ENCODE peak calls at places on chromosomes 5 and 9, in four cellular contexts. One of them, this sample, is unnamed.

GRCh38 chr9:133971121-133971951 is 20.8 kb downstream of the VAV2 start:
- DNase-seq in HT-29: no peak
- DNase-seq in NCI-H69: no peak
- DNase-seq in HS-27A: no peak
- DNase-seq in this sample: no peak

GRCh38 chr5:66814146-66814991 is 218.2 kb downstream of the MAST4 start:
- DNase-seq in HS-27A: no peak
- DNase-seq in NCI-H69: peak; percentile 79
- DNase-seq in HT-29: peak; percentile 68
- DNase-seq in this sample: no peak

GRCh38 chr9:78121488-78121887 is 89.9 kb upstream of the GNAQ start:
- DNase-seq in HS-27A: no peak
- DNase-seq in NCI-H69: peak; percentile 78
- DNase-seq in HT-29: peak; percentile 88
- DNase-seq in this sample: no peak

GRCh38 chr5:35954175-35954574 is 15.8 kb upstream of the CAPSL start:
- DNase-seq in NCI-H69: no peak
- DNase-seq in HS-27A: no peak
- DNase-seq in HT-29: no peak
- DNase-seq in this sample: no peak

GRCh38 chr5:59640411-59640810 is 253.1 kb downstream of the PDE4D start:
- DNase-seq in HS-27A: no peak
- DNase-seq in NCI-H69: peak; percentile 68
- DNase-seq in HT-29: peak; percentile 28
- DNase-seq in this sample: no peak

GRCh38 chr9:87674565-87675299 is 51.2 kb upstream of the CTSL start:
- DNase-seq in NCI-H69: no peak
- DNase-seq in HS-27A: no peak
- DNase-seq in HT-29: no peak
- DNase-seq in this sample: no peak

GRCh38 chr9:120928015-120928719 is 1.6 kb upstream of the TRAF1 start:
- DNase-seq in HT-29: peak; percentile 46
- DNase-seq in NCI-H69: peak; percentile 52
- DNase-seq in HS-27A: no peak
- DNase-seq in this sample: no peak

GRCh38 chr9:90991953-90992352 is 190.3 kb downstream of the SYK start:
- DNase-seq in HS-27A: no peak
- DNase-seq in NCI-H69: no peak
- DNase-seq in HT-29: no peak
- DNase-seq in this sample: no peak

GRCh38 chr9:132798817-132799790 is 79.0 kb downstream of the AK8 start:
- DNase-seq in HS-27A: no peak
- DNase-seq in HT-29: peak; percentile 61
- DNase-seq in NCI-H69: peak; percentile 57
- DNase-seq in this sample: no peak

GRCh38 chr9:4293293-4293931 is 6.5 kb downstream of the GLIS3 start:
- DNase-seq in HS-27A: peak; percentile 72
- DNase-seq in HT-29: peak; percentile 61
- DNase-seq in NCI-H69: no peak
- DNase-seq in this sample: no peak

GRCh38 chr5:90191352-90192045 is 218.1 kb downstream of the CETN3 start:
- DNase-seq in NCI-H69: peak; percentile 70
- DNase-seq in HT-29: peak; percentile 16
- DNase-seq in HS-27A: no peak
- DNase-seq in this sample: no peak

GRCh38 chr9:13717356-13718057 is 438.0 kb upstream of the MPDZ start:
- DNase-seq in HT-29: no peak
- DNase-seq in NCI-H69: no peak
- DNase-seq in HS-27A: no peak
- DNase-seq in this sample: no peak

GRCh38 chr9:73073337-73074175 is 78.1 kb upstream of the ANXA1 start:
- DNase-seq in NCI-H69: no peak
- DNase-seq in HS-27A: peak; percentile 15
- DNase-seq in HT-29: no peak
- DNase-seq in this sample: no peak

GRCh38 chr9:108377881-108378280 is 477.9 kb downstream of the ACTL7B start:
- DNase-seq in HS-27A: no peak
- DNase-seq in NCI-H69: no peak
- DNase-seq in HT-29: no peak
- DNase-seq in this sample: no peak

GRCh38 chr9:110531776-110532175 is 47.8 kb downstream of the SVEP1 start:
- DNase-seq in HT-29: no peak
- DNase-seq in HS-27A: no peak
- DNase-seq in NCI-H69: peak; percentile 11
- DNase-seq in this sample: no peak

GRCh38 chr9:91693226-91693625 is 256.8 kb downstream of the ROR2 start:
- DNase-seq in NCI-H69: peak; percentile 20
- DNase-seq in HT-29: no peak
- DNase-seq in HS-27A: no peak
- DNase-seq in this sample: no peak

GRCh38 chr9:17130285-17130684 is 4.6 kb upstream of the CNTLN start:
- DNase-seq in HT-29: no peak
- DNase-seq in HS-27A: no peak
- DNase-seq in NCI-H69: no peak
- DNase-seq in this sample: no peak

GRCh38 chr9:14488421-14489190 is 174.7 kb upstream of the NFIB start:
- DNase-seq in HS-27A: no peak
- DNase-seq in HT-29: no peak
- DNase-seq in NCI-H69: no peak
- DNase-seq in this sample: no peak

GRCh38 chr5:139482050-139482889 is at the start of gene STING1:
- DNase-seq in HT-29: peak; percentile 99
- DNase-seq in HS-27A: peak; percentile 77
- DNase-seq in NCI-H69: peak; percentile 72
- DNase-seq in this sample: peak; percentile 76

GRCh38 chr5:122014232-122014940 is 52.6 kb downstream of the SRFBP1 start:
- DNase-seq in NCI-H69: no peak
- DNase-seq in HS-27A: no peak
- DNase-seq in HT-29: no peak
- DNase-seq in this sample: no peak

GRCh38 chr5:36040651-36041536 is 25.8 kb downstream of the UGT3A2 start:
- DNase-seq in NCI-H69: peak; percentile 35
- DNase-seq in HS-27A: no peak
- DNase-seq in HT-29: no peak
- DNase-seq in this sample: no peak

GRCh38 chr5:170312666-170313065 is 15.1 kb upstream of the LCP2 start:
- DNase-seq in HS-27A: no peak
- DNase-seq in NCI-H69: peak; percentile 15
- DNase-seq in HT-29: no peak
- DNase-seq in this sample: no peak

GRCh38 chr9:133387680-133388079 is 11.5 kb downstream of the STKLD1 start:
- DNase-seq in HT-29: no peak
- DNase-seq in HS-27A: no peak
- DNase-seq in NCI-H69: peak; percentile 94
- DNase-seq in this sample: no peak

GRCh38 chr5:67095346-67095871 is 101.2 kb downstream of the CD180 start:
- DNase-seq in HS-27A: no peak
- DNase-seq in HT-29: peak; percentile 37
- DNase-seq in NCI-H69: peak; percentile 81
- DNase-seq in this sample: no peak

GRCh38 chr9:27749838-27750237 is 176.6 kb upstream of the C9orf72 start:
- DNase-seq in HS-27A: no peak
- DNase-seq in HT-29: no peak
- DNase-seq in NCI-H69: peak; percentile 21
- DNase-seq in this sample: no peak

GRCh38 chr9:29416204-29416603 is 1842.9 kb upstream of the C9orf72 start:
- DNase-seq in NCI-H69: peak; percentile 45
- DNase-seq in HS-27A: no peak
- DNase-seq in HT-29: no peak
- DNase-seq in this sample: no peak

GRCh38 chr9:127199001-127199791 is 65.4 kb upstream of the GARNL3 start:
- DNase-seq in HS-27A: peak; percentile 30
- DNase-seq in NCI-H69: peak; percentile 84
- DNase-seq in HT-29: peak; percentile 91
- DNase-seq in this sample: no peak

GRCh38 chr9:120659617-120660169 is 54.6 kb downstream of the MEGF9 start:
- DNase-seq in NCI-H69: no peak
- DNase-seq in HT-29: no peak
- DNase-seq in HS-27A: no peak
- DNase-seq in this sample: no peak

GRCh38 chr9:18622186-18622836 is 148.4 kb downstream of the ADAMTSL1 start:
- DNase-seq in HS-27A: no peak
- DNase-seq in HT-29: no peak
- DNase-seq in NCI-H69: no peak
- DNase-seq in this sample: no peak

GRCh38 chr5:151459680-151460079 is 12.3 kb downstream of the SLC36A1 start:
- DNase-seq in HS-27A: no peak
- DNase-seq in HT-29: no peak
- DNase-seq in NCI-H69: no peak
- DNase-seq in this sample: no peak

GRCh38 chr9:21883642-21884041 is 81.2 kb downstream of the MTAP start:
- DNase-seq in HT-29: peak; percentile 34
- DNase-seq in HS-27A: no peak
- DNase-seq in NCI-H69: peak; percentile 62
- DNase-seq in this sample: no peak

GRCh38 chr9:68721934-68722333 is 16.9 kb downstream of the PIP5K1B start:
- DNase-seq in HT-29: no peak
- DNase-seq in HS-27A: no peak
- DNase-seq in NCI-H69: no peak
- DNase-seq in this sample: no peak

GRCh38 chr5:143066556-143067281 is 296.5 kb downstream of the ARHGAP26 start:
- DNase-seq in NCI-H69: peak; percentile 59
- DNase-seq in HT-29: no peak
- DNase-seq in HS-27A: no peak
- DNase-seq in this sample: no peak

GRCh38 chr9:135488527-135488926 is 8.9 kb downstream of the PPP1R26 start:
- DNase-seq in HS-27A: no peak
- DNase-seq in HT-29: no peak
- DNase-seq in NCI-H69: no peak
- DNase-seq in this sample: no peak

GRCh38 chr9:94761506-94761905 is 35.0 kb downstream of the AOPEP start:
- DNase-seq in HT-29: no peak
- DNase-seq in NCI-H69: peak; percentile 10
- DNase-seq in HS-27A: no peak
- DNase-seq in this sample: no peak

This sample was measured in keratinocyte.